ENCODE peak calls at places on chromosomes 2 and 18, in seven cellular contexts. One of them, this sample, is unnamed.

GRCh38 chr2:85886585-85886984 is 2.2 kb downstream of the ST3GAL5 start:
- DNase-seq in H1: no peak
- DNase-seq in trophoblast cell: no peak
- DNase-seq in neuronal stem cell: no peak
- DNase-seq in mesendoderm: no peak
- DNase-seq in H9: no peak
- DNase-seq in IMR-90: peak
- DNase-seq in this sample: peak

GRCh38 chr18:323253-323622 is 55.4 kb upstream of the THOC1 start:
- DNase-seq in IMR-90: peak
- DNase-seq in H1: no peak
- DNase-seq in neuronal stem cell: no peak
- DNase-seq in H9: no peak
- DNase-seq in trophoblast cell: peak
- DNase-seq in mesendoderm: no peak
- DNase-seq in this sample: peak

GRCh38 chr2:240498171-240498957 is 59.4 kb downstream of the ANKMY1 start:
- DNase-seq in H9: no peak
- DNase-seq in mesendoderm: no peak
- DNase-seq in IMR-90: no peak
- DNase-seq in neuronal stem cell: no peak
- DNase-seq in trophoblast cell: no peak
- DNase-seq in H1: no peak
- DNase-seq in this sample: no peak

GRCh38 chr18:35060092-35060491 is 18.9 kb downstream of the MAPRE2 start:
- DNase-seq in IMR-90: no peak
- DNase-seq in mesendoderm: no peak
- DNase-seq in neuronal stem cell: no peak
- DNase-seq in trophoblast cell: no peak
- DNase-seq in H9: no peak
- DNase-seq in H1: no peak
- DNase-seq in this sample: no peak

GRCh38 chr2:64348386-64349142 is 105.4 kb upstream of the LGALSL start:
- DNase-seq in IMR-90: peak
- DNase-seq in trophoblast cell: no peak
- DNase-seq in mesendoderm: no peak
- DNase-seq in H1: no peak
- DNase-seq in H9: no peak
- DNase-seq in neuronal stem cell: no peak
- DNase-seq in this sample: peak

GRCh38 chr18:75251466-75251865 is 40.9 kb downstream of the TSHZ1 start:
- DNase-seq in neuronal stem cell: no peak
- DNase-seq in H1: no peak
- DNase-seq in mesendoderm: no peak
- DNase-seq in IMR-90: no peak
- DNase-seq in H9: no peak
- DNase-seq in trophoblast cell: no peak
- DNase-seq in this sample: no peak

GRCh38 chr18:76457475-76457874 is 37.6 kb downstream of the ZNF516 start:
- DNase-seq in trophoblast cell: no peak
- DNase-seq in IMR-90: peak
- DNase-seq in mesendoderm: no peak
- DNase-seq in H1: no peak
- DNase-seq in H9: no peak
- DNase-seq in neuronal stem cell: no peak
- DNase-seq in this sample: no peak

GRCh38 chr2:85748948-85749875 is 4.6 kb upstream of the ATOH8 start:
- DNase-seq in mesendoderm: peak
- DNase-seq in H9: no peak
- DNase-seq in IMR-90: no peak
- DNase-seq in trophoblast cell: no peak
- DNase-seq in neuronal stem cell: no peak
- DNase-seq in H1: no peak
- DNase-seq in this sample: no peak

GRCh38 chr18:70553961-70554325 is 265.1 kb downstream of the SOCS6 start:
- DNase-seq in mesendoderm: no peak
- DNase-seq in trophoblast cell: no peak
- DNase-seq in H1: no peak
- DNase-seq in H9: no peak
- DNase-seq in IMR-90: no peak
- DNase-seq in neuronal stem cell: peak
- DNase-seq in this sample: no peak

GRCh38 chr2:178683877-178684276 is 123.3 kb downstream of the TTN start:
- DNase-seq in H1: no peak
- DNase-seq in neuronal stem cell: no peak
- DNase-seq in trophoblast cell: no peak
- DNase-seq in mesendoderm: no peak
- DNase-seq in H9: no peak
- DNase-seq in IMR-90: no peak
- DNase-seq in this sample: no peak

GRCh38 chr2:110116033-110116710 is 550 bp upstream of the MALL start:
- DNase-seq in mesendoderm: peak
- DNase-seq in neuronal stem cell: no peak
- DNase-seq in H1: no peak
- DNase-seq in H9: peak
- DNase-seq in trophoblast cell: no peak
- DNase-seq in IMR-90: peak
- DNase-seq in this sample: peak

GRCh38 chr2:10811552-10811951 is 1.0 kb downstream of the PDIA6 start:
- DNase-seq in trophoblast cell: no peak
- DNase-seq in H1: no peak
- DNase-seq in mesendoderm: peak
- DNase-seq in IMR-90: no peak
- DNase-seq in H9: no peak
- DNase-seq in neuronal stem cell: no peak
- DNase-seq in this sample: peak

GRCh38 chr2:222300725-222301295 is 2.0 kb upstream of the PAX3 start:
- DNase-seq in H1: no peak
- DNase-seq in mesendoderm: peak
- DNase-seq in neuronal stem cell: no peak
- DNase-seq in H9: no peak
- DNase-seq in IMR-90: no peak
- DNase-seq in trophoblast cell: no peak
- DNase-seq in this sample: no peak

GRCh38 chr2:150620860-150621259 is 133.4 kb upstream of the RND3 start:
- DNase-seq in mesendoderm: no peak
- DNase-seq in IMR-90: peak
- DNase-seq in H1: no peak
- DNase-seq in trophoblast cell: no peak
- DNase-seq in neuronal stem cell: no peak
- DNase-seq in H9: no peak
- DNase-seq in this sample: no peak

GRCh38 chr2:18836436-18836835 is 247.1 kb upstream of the NT5C1B start:
- DNase-seq in neuronal stem cell: no peak
- DNase-seq in trophoblast cell: no peak
- DNase-seq in H9: no peak
- DNase-seq in H1: no peak
- DNase-seq in IMR-90: no peak
- DNase-seq in mesendoderm: peak
- DNase-seq in this sample: no peak

GRCh38 chr2:4272261-4272858 is 569.0 kb downstream of the DCDC2C start:
- DNase-seq in trophoblast cell: no peak
- DNase-seq in H9: no peak
- DNase-seq in mesendoderm: no peak
- DNase-seq in neuronal stem cell: no peak
- DNase-seq in IMR-90: no peak
- DNase-seq in H1: no peak
- DNase-seq in this sample: no peak

GRCh38 chr18:75687626-75688025 is 260.1 kb upstream of the SMIM21 start:
- DNase-seq in trophoblast cell: no peak
- DNase-seq in mesendoderm: no peak
- DNase-seq in IMR-90: no peak
- DNase-seq in neuronal stem cell: no peak
- DNase-seq in H9: no peak
- DNase-seq in H1: no peak
- DNase-seq in this sample: no peak

GRCh38 chr2:159042115-159042850 is 73.8 kb downstream of the TANC1 start:
- DNase-seq in IMR-90: no peak
- DNase-seq in neuronal stem cell: no peak
- DNase-seq in H1: no peak
- DNase-seq in H9: no peak
- DNase-seq in mesendoderm: no peak
- DNase-seq in trophoblast cell: no peak
- DNase-seq in this sample: no peak

GRCh38 chr2:11187733-11188132 is 32.5 kb downstream of the SLC66A3 start:
- DNase-seq in trophoblast cell: no peak
- DNase-seq in H9: no peak
- DNase-seq in mesendoderm: no peak
- DNase-seq in H1: no peak
- DNase-seq in IMR-90: no peak
- DNase-seq in neuronal stem cell: no peak
- DNase-seq in this sample: no peak

GRCh38 chr2:86393521-86394490 is 47.4 kb upstream of the KDM3A start:
- DNase-seq in neuronal stem cell: no peak
- DNase-seq in trophoblast cell: no peak
- DNase-seq in H9: no peak
- DNase-seq in H1: no peak
- DNase-seq in mesendoderm: no peak
- DNase-seq in IMR-90: peak
- DNase-seq in this sample: no peak

GRCh38 chr2:130391058-130391871 is 35.4 kb downstream of the PTPN18 start:
- DNase-seq in H1: no peak
- DNase-seq in trophoblast cell: peak
- DNase-seq in neuronal stem cell: peak
- DNase-seq in mesendoderm: peak
- DNase-seq in H9: peak
- DNase-seq in IMR-90: peak
- DNase-seq in this sample: peak

GRCh38 chr2:212905640-212906201 is 245.7 kb downstream of the IKZF2 start:
- DNase-seq in H1: no peak
- DNase-seq in mesendoderm: no peak
- DNase-seq in trophoblast cell: peak
- DNase-seq in IMR-90: peak
- DNase-seq in neuronal stem cell: peak
- DNase-seq in H9: no peak
- DNase-seq in this sample: peak

GRCh38 chr2:37918742-37919186 is 6.3 kb upstream of the RMDN2 start:
- DNase-seq in H1: no peak
- DNase-seq in H9: no peak
- DNase-seq in trophoblast cell: no peak
- DNase-seq in neuronal stem cell: no peak
- DNase-seq in IMR-90: no peak
- DNase-seq in mesendoderm: no peak
- DNase-seq in this sample: peak
- H4K8ac ChIP-seq in H1: no peak
- H4K8ac ChIP-seq in H9: no peak
- H4K8ac ChIP-seq in trophoblast cell: no peak
- H4K8ac ChIP-seq in neuronal stem cell: no peak
- H4K8ac ChIP-seq in IMR-90: no peak
- H4K8ac ChIP-seq in mesendoderm: no peak
- H4K8ac ChIP-seq in this sample: no peak

GRCh38 chr2:171909261-171909660 is 13.0 kb upstream of the HAT1 start:
- DNase-seq in IMR-90: no peak
- DNase-seq in H9: no peak
- DNase-seq in H1: no peak
- DNase-seq in mesendoderm: no peak
- DNase-seq in neuronal stem cell: no peak
- DNase-seq in trophoblast cell: no peak
- DNase-seq in this sample: no peak
- H4K8ac ChIP-seq in IMR-90: no peak
- H4K8ac ChIP-seq in H9: no peak
- H4K8ac ChIP-seq in H1: no peak
- H4K8ac ChIP-seq in mesendoderm: no peak
- H4K8ac ChIP-seq in neuronal stem cell: no peak
- H4K8ac ChIP-seq in trophoblast cell: no peak
- H4K8ac ChIP-seq in this sample: no peak

DNA sequence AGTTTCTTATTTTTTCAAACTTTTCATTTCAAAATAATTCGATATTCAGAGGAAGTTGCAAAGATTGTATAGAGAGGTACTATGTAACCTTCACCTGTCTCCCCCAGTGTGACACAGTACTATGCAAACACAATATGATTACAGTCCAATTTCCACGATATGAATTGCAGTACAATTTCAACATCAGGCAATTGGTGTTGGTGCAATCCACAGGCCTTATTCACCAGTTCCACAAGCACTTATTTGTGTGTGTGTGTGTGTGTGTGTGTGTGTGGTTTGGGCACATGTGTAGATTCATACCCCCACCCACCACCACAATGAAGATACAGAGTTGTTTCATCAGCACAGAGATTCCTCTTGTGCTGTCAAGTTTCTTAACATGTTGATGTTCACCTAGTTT is 69.7 kb upstream of the ARL4C start:
- DNase-seq in IMR-90: no peak
- DNase-seq in mesendoderm: no peak
- DNase-seq in H9: no peak
- DNase-seq in trophoblast cell: peak
- DNase-seq in H1: no peak
- DNase-seq in neuronal stem cell: no peak
- DNase-seq in this sample: no peak
- H4K8ac ChIP-seq in IMR-90: no peak
- H4K8ac ChIP-seq in mesendoderm: no peak
- H4K8ac ChIP-seq in H9: no peak
- H4K8ac ChIP-seq in trophoblast cell: no peak
- H4K8ac ChIP-seq in H1: no peak
- H4K8ac ChIP-seq in neuronal stem cell: no peak
- H4K8ac ChIP-seq in this sample: no peak

GRCh38 chr18:11398625-11399024 is 210.8 kb upstream of the SLC35G4 start:
- DNase-seq in IMR-90: peak
- DNase-seq in trophoblast cell: no peak
- DNase-seq in H1: no peak
- DNase-seq in mesendoderm: peak
- DNase-seq in neuronal stem cell: no peak
- DNase-seq in H9: no peak
- DNase-seq in this sample: peak
- H4K8ac ChIP-seq in IMR-90: no peak
- H4K8ac ChIP-seq in trophoblast cell: no peak
- H4K8ac ChIP-seq in H1: no peak
- H4K8ac ChIP-seq in mesendoderm: no peak
- H4K8ac ChIP-seq in neuronal stem cell: no peak
- H4K8ac ChIP-seq in H9: no peak
- H4K8ac ChIP-seq in this sample: no peak